ENCODE peak calls at places on chromosomes 6 and 20, in nine cellular contexts. G is right atrium auricular region, P is MM.1S, T is GM12865, I is WTC11, V is fibroblast of pulmonary artery, R is nephron progenitor cell, J is HFFc6, K is mucosa of descending colon. F is an unnamed sample.

GRCh38 chr20:49989234-49990065 is 6.7 kb downstream of the SNAI1 start:
- DNase-seq in R (peak), J (peak), V (peak), I (peak), T (no peak), K (no peak), P (no peak), G (peak), F (no peak)

GRCh38 chr6:156413156-156413555 is 364.0 kb upstream of the ARID1B start:
- DNase-seq in I (no peak), G (no peak), T (no peak), J (no peak), P (no peak), K (no peak), R (no peak), V (peak), F (no peak)

GRCh38 chr20:44768854-44769480 is 23.3 kb downstream of the KCNK15 start:
- DNase-seq in G (no peak), K (no peak), I (no peak), V (no peak), R (no peak), P (no peak), T (no peak), J (no peak), F (no peak)

GRCh38 chr6:78864957-78865356 is 2.4 kb upstream of the IRAK1BP1 start:
- DNase-seq in P (peak), T (no peak), K (no peak), G (no peak), J (no peak), V (no peak), R (no peak), I (no peak), F (no peak)

GRCh38 chr6:15526129-15526764 is 136.6 kb downstream of the DTNBP1 start:
- DNase-seq in P (no peak), G (peak), R (no peak), T (peak), K (no peak), V (no peak), I (no peak), J (no peak), F (no peak)

GRCh38 chr20:63768591-63769515 is 29.3 kb downstream of the SLC2A4RG start:
- DNase-seq in P (no peak), J (no peak), K (no peak), R (no peak), V (no peak), I (no peak), T (no peak), G (no peak), F (no peak)

GRCh38 chr6:125020385-125020784 is 58.1 kb downstream of the RNF217 start:
- DNase-seq in V (no peak), J (no peak), G (no peak), K (no peak), I (no peak), R (no peak), T (no peak), P (no peak), F (no peak)

GRCh38 chr6:100078509-100078908 is 84.5 kb upstream of the MCHR2 start:
- DNase-seq in I (peak), G (no peak), R (peak), K (peak), T (peak), J (peak), P (no peak), V (peak), F (peak)

GRCh38 chr6:143896096-143896880 is 32.0 kb downstream of the ZC2HC1B start:
- DNase-seq in K (peak), T (no peak), J (no peak), R (no peak), G (no peak), V (peak), I (no peak), P (no peak), F (peak)

GRCh38 chr6:145189836-145190235 is 545.5 kb downstream of the EPM2A start:
- DNase-seq in J (no peak), V (no peak), T (no peak), I (no peak), K (no peak), P (no peak), G (no peak), R (no peak), F (no peak)

GRCh38 chr6:16799279-16800193 is 38.3 kb upstream of the ATXN1 start:
- DNase-seq in I (no peak), G (no peak), V (peak), T (no peak), J (no peak), K (no peak), R (no peak), P (no peak), F (no peak)

GRCh38 chr6:74050921-74051320 is 354.9 kb downstream of the CD109 start:
- DNase-seq in R (no peak), T (no peak), P (no peak), K (no peak), V (no peak), J (no peak), I (no peak), G (no peak), F (no peak)

GRCh38 chr6:121999458-122000065 is 399.9 kb upstream of the HSF2 start:
- DNase-seq in K (no peak), T (no peak), J (no peak), R (no peak), I (no peak), P (no peak), V (no peak), G (no peak), F (no peak)

GRCh38 chr6:139381216-139381615 is 6.8 kb upstream of the CITED2 start:
- DNase-seq in J (no peak), I (no peak), G (no peak), T (no peak), K (no peak), R (no peak), P (no peak), V (no peak), F (no peak)

GRCh38 chr6:2551705-2552104 is 199.0 kb downstream of the MYLK4 start:
- DNase-seq in I (no peak), T (no peak), G (peak), P (no peak), J (no peak), K (no peak), R (no peak), V (no peak), F (no peak)

GRCh38 chr6:2546941-2547716 is 203.6 kb downstream of the MYLK4 start:
- DNase-seq in T (no peak), V (no peak), R (no peak), K (no peak), I (no peak), J (no peak), G (peak), P (no peak), F (no peak)

GRCh38 chr6:2554651-2555050 is 196.1 kb downstream of the MYLK4 start:
- DNase-seq in G (no peak), I (no peak), V (no peak), J (no peak), K (no peak), R (no peak), T (no peak), P (no peak), F (no peak)

GRCh38 chr6:2552648-2553154 is 198.0 kb downstream of the MYLK4 start:
- DNase-seq in G (no peak), K (no peak), I (no peak), J (no peak), V (no peak), T (no peak), R (no peak), P (no peak), F (no peak)

DNA sequence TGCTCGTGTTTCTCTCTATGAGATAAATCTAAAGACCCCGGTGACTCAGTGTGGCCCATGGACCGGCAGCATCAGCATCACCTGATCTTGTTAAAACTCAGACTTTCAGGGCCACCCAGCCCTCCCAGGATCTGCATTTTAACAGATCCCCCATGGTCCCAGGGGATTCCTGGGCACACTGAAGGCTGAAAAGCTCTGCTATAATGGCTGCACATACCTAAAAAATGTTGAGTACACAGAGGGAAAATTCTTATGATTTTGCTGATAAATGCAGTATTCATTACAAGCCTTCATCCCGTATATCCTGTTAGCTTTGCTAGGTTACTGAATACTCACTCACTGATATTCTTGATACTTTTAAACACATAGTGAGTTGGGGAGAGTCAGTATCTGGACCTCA is 200.5 kb downstream of the MYLK4 start:
- DNase-seq in G (peak), K (no peak), J (no peak), I (no peak), P (no peak), T (no peak), R (no peak), V (no peak), F (no peak)
- TF ChIP-seq CTCF in G (no peak), K (no peak), J (no peak), I (no peak), P (no peak), T (no peak), R (no peak), V (no peak), F (no peak)

DNA sequence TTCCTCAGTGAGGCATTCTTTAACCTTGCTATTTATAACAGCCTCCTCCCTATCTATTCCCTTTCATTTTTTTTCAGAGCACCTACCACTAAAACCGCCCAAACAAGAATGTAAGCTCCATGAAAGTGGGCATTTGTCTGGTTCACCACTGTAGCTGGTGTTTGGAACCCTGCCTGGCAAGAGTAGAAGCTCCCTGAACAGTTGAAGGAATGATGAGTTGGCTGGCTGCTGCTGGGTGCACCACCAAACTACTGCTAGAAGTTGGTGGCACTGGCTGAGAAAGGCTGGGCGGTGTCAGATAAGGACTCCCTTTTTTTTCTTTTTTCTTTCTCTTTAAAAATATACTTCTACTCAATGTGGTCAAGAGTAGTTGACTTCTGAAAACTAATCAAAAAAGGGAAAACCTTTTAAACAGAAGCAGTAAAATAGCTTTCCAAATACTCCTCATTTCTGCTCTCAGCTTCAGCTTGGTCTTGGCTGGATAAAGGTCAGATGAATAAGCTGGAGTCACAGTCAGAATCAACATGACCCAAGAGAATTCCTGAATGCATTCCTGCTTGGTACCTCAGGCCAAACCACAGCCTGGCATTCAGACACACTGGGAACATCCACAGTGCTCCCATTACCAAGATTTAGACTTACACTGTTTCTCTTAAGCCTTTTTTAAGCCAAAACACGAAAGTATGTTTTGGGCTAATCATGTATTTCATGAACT is 38.0 kb downstream of the RTN4IP1 start:
- DNase-seq in J (peak), R (no peak), K (no peak), V (peak), P (no peak), I (no peak), T (no peak), G (no peak), F (no peak)
- TF ChIP-seq CTCF in J (no peak), R (no peak), K (no peak), V (no peak), P (no peak), I (no peak), T (no peak), G (no peak), F (no peak)

GRCh38 chr20:59828478-59829414 is 104.7 kb downstream of the SYCP2 start:
- DNase-seq in R (no peak), J (no peak), V (no peak), T (no peak), I (no peak), G (peak), K (no peak), P (no peak), F (no peak)

GRCh38 chr20:59829415-59830106 is 103.9 kb downstream of the SYCP2 start:
- DNase-seq in V (no peak), T (no peak), K (no peak), J (no peak), P (no peak), G (peak), I (no peak), R (no peak), F (no peak)

GRCh38 chr20:59831901-59832240 is 101.6 kb downstream of the SYCP2 start:
- DNase-seq in R (no peak), J (no peak), G (no peak), I (no peak), K (no peak), V (no peak), P (no peak), T (no peak), F (peak)

GRCh38 chr20:59831024-59831900 is 102.2 kb downstream of the SYCP2 start:
- DNase-seq in J (no peak), T (peak), K (no peak), P (no peak), I (no peak), V (no peak), G (peak), R (no peak), F (peak)

DNA sequence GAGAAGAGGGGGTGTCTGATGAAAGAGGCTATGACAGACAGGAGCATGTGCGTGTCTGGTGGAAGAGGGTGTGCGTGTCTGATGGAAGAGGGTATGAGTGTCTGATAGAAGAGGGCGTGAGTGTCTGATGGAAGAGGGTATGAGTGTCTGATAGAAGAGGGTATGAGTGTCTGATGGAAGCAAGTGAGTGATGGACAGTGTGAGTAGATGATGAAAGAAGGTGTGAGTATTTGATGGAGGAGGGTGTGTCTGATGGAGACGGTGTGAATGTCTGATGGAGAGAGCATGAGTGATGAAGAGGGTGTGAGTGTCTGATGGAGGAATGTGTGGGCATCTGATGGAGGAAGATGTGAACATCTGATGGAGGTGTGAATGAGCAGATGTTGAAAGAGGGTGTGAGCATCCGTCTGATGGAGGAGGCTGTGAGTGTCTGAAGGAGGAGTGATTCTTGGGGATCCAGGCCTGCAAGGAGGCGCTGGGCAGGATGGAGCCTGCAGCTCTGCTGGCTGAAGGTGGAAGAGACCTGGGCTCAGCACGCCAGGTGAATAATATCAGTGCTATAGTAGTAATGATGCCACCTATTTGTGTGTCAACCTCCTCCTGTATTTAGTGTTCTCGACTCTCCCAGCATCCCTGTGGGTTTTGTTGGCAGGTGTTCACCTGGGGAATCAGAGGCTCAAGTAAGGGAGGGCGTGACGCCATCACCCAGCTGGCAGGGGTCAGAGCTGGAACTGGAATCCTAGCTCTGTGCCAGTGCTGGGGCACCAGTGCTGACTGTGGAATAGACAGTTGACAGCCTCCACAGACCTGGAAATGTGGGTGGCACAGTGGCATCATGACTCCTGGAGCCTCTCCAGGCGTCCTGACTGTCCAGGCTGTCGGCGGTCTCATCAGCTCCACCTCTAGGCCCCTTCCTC is 103.1 kb downstream of the SYCP2 start:
- DNase-seq in K (no peak), V (no peak), T (no peak), G (no peak), J (no peak), P (no peak), I (no peak), R (no peak), F (no peak)
- TF ChIP-seq CTCF in K (no peak), V (no peak), T (no peak), G (no peak), J (no peak), P (no peak), I (no peak), R (no peak), F (no peak)

GRCh38 chr20:9884666-9885065 is 45.8 kb upstream of the PAK5 start:
- DNase-seq in I (no peak), R (no peak), P (no peak), T (no peak), J (no peak), V (no peak), K (no peak), G (no peak), F (no peak)
- TF ChIP-seq CTCF in I (no peak), R (peak), P (no peak), T (no peak), J (no peak), V (no peak), K (no peak), G (no peak), F (no peak)

DNA sequence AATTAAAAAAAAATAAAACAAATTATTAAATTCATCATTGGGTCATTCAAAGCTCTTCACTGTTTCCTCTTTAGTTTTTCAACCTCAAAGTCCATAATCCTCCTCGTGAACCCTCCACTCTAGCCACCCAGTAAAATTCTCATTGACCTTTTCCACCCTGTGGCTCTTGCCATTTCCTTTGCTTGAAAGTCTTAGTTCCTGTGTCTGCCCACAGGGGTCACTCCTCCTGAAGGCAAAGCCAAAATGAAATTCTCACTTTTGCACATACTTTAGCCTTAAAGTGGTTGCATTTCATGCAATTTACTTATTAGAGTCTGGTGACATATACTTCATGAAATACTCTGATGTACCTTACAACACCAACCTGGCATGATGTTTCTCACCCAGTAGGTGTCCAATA is 263.7 kb downstream of the BMP2 start:
- DNase-seq in J (no peak), T (no peak), I (no peak), V (no peak), R (no peak), K (peak), P (peak), G (no peak), F (no peak)
- TF ChIP-seq CTCF in J (no peak), T (peak), I (no peak), V (peak), R (no peak), K (no peak), P (peak), G (no peak), F (no peak)

GRCh38 chr20:37503256-37503927 is 17.7 kb upstream of the NNAT start:
- DNase-seq in I (no peak), K (no peak), P (no peak), R (no peak), J (no peak), T (no peak), G (no peak), V (no peak), F (no peak)

GRCh38 chr20:37502654-37503053 is 18.4 kb upstream of the NNAT start:
- DNase-seq in G (no peak), R (no peak), K (no peak), I (no peak), T (no peak), P (no peak), V (no peak), J (no peak), F (no peak)

GRCh38 chr20:37506166-37506725 is 14.8 kb upstream of the NNAT start:
- DNase-seq in G (no peak), P (no peak), R (no peak), T (no peak), I (no peak), K (no peak), V (no peak), J (no peak), F (no peak)

GRCh38 chr20:37505263-37506165 is 15.5 kb upstream of the NNAT start:
- DNase-seq in T (no peak), V (no peak), G (no peak), I (no peak), K (no peak), R (no peak), P (no peak), J (no peak), F (no peak)

GRCh38 chr20:37504404-37505096 is 16.5 kb upstream of the NNAT start:
- DNase-seq in I (no peak), K (no peak), P (no peak), J (no peak), V (no peak), T (no peak), G (no peak), R (no peak), F (no peak)
- TF ChIP-seq CTCF in I (no peak), K (no peak), P (no peak), J (no peak), V (no peak), T (no peak), G (no peak), R (no peak), F (no peak)

DNA sequence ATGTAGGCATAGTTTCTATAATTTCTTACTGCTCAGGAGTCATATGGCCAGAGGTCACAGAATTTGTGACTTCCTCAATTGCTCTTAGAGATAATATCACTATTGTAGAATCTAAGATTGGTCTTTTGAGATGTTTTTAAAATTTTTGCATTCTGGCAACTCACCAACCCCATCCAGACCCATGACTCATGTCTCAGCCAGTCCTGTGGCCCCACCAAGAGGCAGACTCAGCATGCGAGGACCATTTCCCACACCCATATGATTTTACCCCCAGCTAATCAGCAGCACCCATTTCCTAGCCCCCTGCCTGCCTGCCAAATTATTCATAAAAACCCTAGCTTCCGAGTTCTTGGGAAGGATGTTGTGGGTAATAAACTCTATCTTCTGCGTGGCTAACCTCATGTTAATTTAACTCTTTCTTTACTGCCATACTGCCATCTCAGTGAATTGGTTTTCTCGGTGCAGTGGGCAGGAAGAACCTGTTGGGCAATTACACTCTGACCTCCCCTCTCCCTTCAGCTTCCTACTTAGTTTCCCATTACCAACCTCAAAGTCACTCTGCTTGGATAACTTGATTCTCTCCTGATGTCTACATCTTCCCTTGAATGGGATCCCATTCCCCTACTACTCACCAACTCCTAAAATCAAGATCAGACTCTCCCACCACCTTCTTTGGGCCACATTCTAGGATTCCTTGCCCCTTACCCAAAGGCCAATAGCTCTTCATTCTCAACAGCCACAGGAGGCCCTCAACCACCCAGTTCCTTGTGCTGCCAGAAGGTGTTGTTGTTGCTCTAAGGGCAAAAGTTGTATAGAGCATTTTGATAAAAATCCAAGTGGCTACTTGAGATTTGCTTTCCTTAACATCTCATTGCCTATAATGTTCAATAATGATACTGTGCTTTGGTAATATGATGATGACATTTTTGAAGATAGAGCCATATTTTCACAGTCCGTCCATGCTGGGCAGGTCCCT is 16.2 kb upstream of the IYD start:
- DNase-seq in K (no peak), I (no peak), P (no peak), V (peak), J (peak), G (no peak), R (no peak), T (no peak), F (no peak)
- TF ChIP-seq CTCF in K (no peak), I (no peak), P (no peak), V (no peak), J (no peak), G (no peak), R (no peak), T (no peak), F (no peak)

F was measured in Calu3.